ENCODE peak calls at places on chromosome 15, in eight cellular contexts. C is MV-4-11, T is DND-41, R is left cardiac atrium, G is hypothalamus, Q is MG63, D is glutamatergic neuron, J is brain microvascular endothelial cell. A is an unnamed sample.

GRCh38 chr15:49286649-49287394 is 116.8 kb downstream of the GALK2 start:
- DNase-seq in J (no peak), Q (no peak), T (no peak), R (no peak), D (no peak), C (peak; percentile 9), G (no peak), A (no peak)

GRCh38 chr15:72058590-72058989 is 59.4 kb downstream of the MYO9A start:
- DNase-seq in T (no peak), D (no peak), Q (no peak), R (no peak), G (no peak), J (no peak), C (no peak), A (no peak)

GRCh38 chr15:81160312-81161214 is 26.5 kb downstream of the CFAP161 start:
- DNase-seq in Q (peak; percentile 86), D (no peak), C (no peak), T (no peak), G (no peak), R (peak; percentile 64), J (peak; percentile 67), A (no peak)

GRCh38 chr15:101489236-101489632 is 273 bp downstream of the PCSK6 start:
- DNase-seq in J (no peak), D (peak; percentile 71), C (no peak), Q (peak; percentile 73), T (no peak), G (no peak), R (no peak), A (peak; percentile 85)

GRCh38 chr15:28023422-28023821 is 75.7 kb downstream of the OCA2 start:
- DNase-seq in R (no peak), C (no peak), J (no peak), Q (no peak), D (no peak), G (no peak), T (no peak), A (no peak)

GRCh38 chr15:99412082-99412481 is 153.7 kb upstream of the MEF2A start:
- DNase-seq in G (no peak), T (no peak), C (no peak), J (no peak), Q (no peak), D (no peak), R (no peak), A (no peak)

GRCh38 chr15:90869601-90870353 is 1.4 kb downstream of the FURIN start:
- DNase-seq in J (peak; percentile 85), R (peak; percentile 89), D (no peak), T (peak; percentile 59), Q (peak; percentile 84), G (no peak), C (peak; percentile 78), A (no peak)

GRCh38 chr15:67033012-67033411 is 32.4 kb upstream of the SMAD3 start:
- DNase-seq in T (no peak), J (no peak), C (no peak), D (no peak), G (no peak), R (no peak), Q (no peak), A (no peak)

GRCh38 chr15:69132935-69133861 is 27.2 kb upstream of the GLCE start:
- DNase-seq in J (no peak), G (no peak), Q (peak; percentile 26), R (no peak), D (no peak), T (no peak), C (peak; percentile 59), A (no peak)

GRCh38 chr15:84588053-84588874 is 12.5 kb upstream of the ZSCAN2 start:
- DNase-seq in C (peak; percentile 69), J (peak; percentile 45), Q (peak; percentile 86), D (peak; percentile 93), G (peak; percentile 30), T (peak; percentile 83), R (peak; percentile 91), A (peak; percentile 92)

GRCh38 chr15:64507293-64507802 is 47.0 kb downstream of the ZNF609 start:
- DNase-seq in D (peak; percentile 35), G (no peak), R (peak; percentile 78), C (peak; percentile 86), J (peak; percentile 86), T (peak; percentile 64), Q (no peak), A (peak; percentile 76)

A was measured in pancreas.